ENCODE peak calls at places on chromosomes 6 and 20, in six cellular contexts. K, Z, W, L, C and G are unnamed samples.

GRCh38 chr6:46329568-46329967 is 158.8 kb upstream of the ENPP5 start:
- DNase-seq in K (no peak), Z (peak; percentile 22), W (no peak), L (no peak), C (peak; percentile 28), G (no peak)

GRCh38 chr20:10660661-10661060 is 13.1 kb downstream of the JAG1 start:
- DNase-seq in K (no peak), Z (peak; percentile 79), W (no peak), L (no peak), C (no peak), G (no peak)

GRCh38 chr6:149433901-149434300 is 33.8 kb downstream of the SUMO4 start:
- DNase-seq in K (no peak), Z (no peak), W (no peak), L (no peak), C (no peak), G (no peak)

GRCh38 chr6:13924949-13925881 is at the start of gene RNF182:
- DNase-seq in K (peak; percentile 83), Z (peak; percentile 21), W (no peak), L (no peak), C (peak; percentile 49), G (no peak)

GRCh38 chr20:37220796-37221195 is 40.8 kb downstream of the GHRH start:
- DNase-seq in K (no peak), Z (no peak), W (no peak), L (no peak), C (no peak), G (peak; percentile 5)

GRCh38 chr6:152609125-152609670 is 28.0 kb downstream of the SYNE1 start:
- DNase-seq in K (no peak), Z (no peak), W (no peak), L (no peak), C (no peak), G (no peak)

GRCh38 chr6:6811151-6812002 is 222.9 kb downstream of the LY86 start:
- DNase-seq in K (peak; percentile 39), Z (peak; percentile 95), W (peak; percentile 83), L (peak; percentile 65), C (peak; percentile 74), G (peak; percentile 19)

GRCh38 chr6:169784941-169785340 is 33.5 kb downstream of the ERMARD start:
- DNase-seq in K (no peak), Z (no peak), W (no peak), L (no peak), C (no peak), G (no peak)

GRCh38 chr6:28090902-28091586 is 10.7 kb downstream of the ZNF165 start:
- DNase-seq in K (peak; percentile 13), Z (no peak), W (no peak), L (no peak), C (no peak), G (no peak)

GRCh38 chr6:52595000-52595795 is 18.3 kb upstream of the TRAM2 start:
- DNase-seq in K (peak; percentile 80), Z (peak; percentile 94), W (no peak), L (no peak), C (no peak), G (peak; percentile 87)

GRCh38 chr20:25750765-25751696 is 54.4 kb upstream of the ZNF337 start:
- DNase-seq in K (peak; percentile 79), Z (peak; percentile 57), W (no peak), L (peak; percentile 58), C (peak; percentile 60), G (peak; percentile 32)